ENCODE peak calls at places on chromosomes 3 and 15, in four cellular contexts. I, V, N and Q are unnamed samples.
A peak's percentile ranks its signal among the peaks of the same experiment; 100 is the strongest.

GRCh38 chr3:79846148-79846933 is 78.5 kb upstream of the ROBO1 start:
- DNase-seq in I (no peak), V (no peak), N (no peak), Q (peak; percentile 55)

GRCh38 chr3:69294014-69294771 is 91.7 kb downstream of the FRMD4B start:
- DNase-seq in I (peak; percentile 78), V (no peak), N (no peak), Q (no peak)

GRCh38 chr15:57356636-57357035 is 19.7 kb upstream of the CGNL1 start:
- DNase-seq in I (no peak), V (no peak), N (peak; percentile 43), Q (no peak)

GRCh38 chr3:55453871-55454496 is 33.1 kb downstream of the WNT5A start:
- DNase-seq in I (no peak), V (no peak), N (no peak), Q (no peak)

GRCh38 chr3:46484911-46485696 is 12.7 kb upstream of the RTP3 start:
- DNase-seq in I (peak; percentile 91), V (peak; percentile 16), N (no peak), Q (peak; percentile 75)

GRCh38 chr3:159263750-159264561 is 462.1 kb downstream of the MFSD1 start:
- DNase-seq in I (peak; percentile 57), V (peak; percentile 18), N (peak; percentile 46), Q (peak; percentile 29)

GRCh38 chr3:58948018-58948417 is 101.8 kb downstream of the CFAP20DC start:
- DNase-seq in I (no peak), V (no peak), N (no peak), Q (no peak)

GRCh38 chr3:54733079-54733478 is 194.8 kb downstream of the LRTM1 start:
- DNase-seq in I (peak; percentile 96), V (no peak), N (no peak), Q (no peak)

GRCh38 chr3:167228135-167228534 is 152.0 kb downstream of the ZBBX start:
- DNase-seq in I (no peak), V (no peak), N (peak; percentile 20), Q (no peak)

GRCh38 chr3:35663471-35663870 is 24.1 kb downstream of the ARPP21 start:
- DNase-seq in I (no peak), V (no peak), N (no peak), Q (no peak)

GRCh38 chr15:64828985-64829384 is 3.5 kb upstream of the PIF1 start:
- DNase-seq in I (no peak), V (no peak), N (peak; percentile 41), Q (no peak)

GRCh38 chr3:48180021-48180420 is 8.2 kb downstream of the CDC25A start:
- DNase-seq in I (peak; percentile 42), V (no peak), N (no peak), Q (no peak)

GRCh38 chr3:71063768-71064287 is 519.7 kb downstream of the FOXP1 start:
- DNase-seq in I (peak; percentile 57), V (peak; percentile 32), N (peak; percentile 45), Q (no peak)

GRCh38 chr3:133799794-133800585 is 5.6 kb upstream of the SRPRB start:
- DNase-seq in I (peak; percentile 42), V (no peak), N (peak; percentile 47), Q (no peak)

GRCh38 chr3:174618368-174618767 is 240.8 kb upstream of the NAALADL2 start:
- DNase-seq in I (no peak), V (no peak), N (no peak), Q (no peak)

GRCh38 chr15:42772126-42772525 is 35.2 kb upstream of the CDAN1 start:
- DNase-seq in I (peak; percentile 37), V (no peak), N (no peak), Q (no peak)

GRCh38 chr3:111517801-111518200 is 24.2 kb upstream of the CD96 start:
- DNase-seq in I (no peak), V (no peak), N (no peak), Q (peak; percentile 10)

GRCh38 chr15:52082197-52083036 is 30.2 kb downstream of the BCL2L10 start:
- DNase-seq in I (no peak), V (no peak), N (peak; percentile 33), Q (no peak)

GRCh38 chr3:66693461-66693912 is 192.7 kb upstream of the LRIG1 start:
- DNase-seq in I (peak; percentile 3), V (peak; percentile 13), N (peak; percentile 43), Q (no peak)

GRCh38 chr3:129001101-129001816 is at the start of gene EFCC1:
- DNase-seq in I (peak; percentile 36), V (peak; percentile 62), N (no peak), Q (peak; percentile 76)

GRCh38 chr3:17558565-17558964 is 183.9 kb downstream of the TBC1D5 start:
- DNase-seq in I (no peak), V (no peak), N (no peak), Q (no peak)

GRCh38 chr3:106282931-106283330 is 414.1 kb upstream of the CBLB start:
- DNase-seq in I (no peak), V (no peak), N (no peak), Q (no peak)

GRCh38 chr3:61560452-61561373 is 658 bp upstream of the PTPRG start:
- DNase-seq in I (peak; percentile 88), V (peak; percentile 70), N (peak; percentile 73), Q (peak; percentile 70)

GRCh38 chr3:157381606-157382005 is 55.0 kb upstream of the PTX3 start:
- DNase-seq in I (no peak), V (no peak), N (no peak), Q (no peak)

GRCh38 chr15:25894371-25894902 is 31.3 kb upstream of the ATP10A start:
- DNase-seq in I (no peak), V (no peak), N (no peak), Q (no peak)

GRCh38 chr3:140023616-140024530 is 88.9 kb downstream of the CLSTN2 start:
- DNase-seq in I (no peak), V (peak; percentile 71), N (no peak), Q (no peak)

GRCh38 chr3:154779571-154779970 is 300.5 kb upstream of the MME start:
- DNase-seq in I (no peak), V (no peak), N (peak; percentile 87), Q (no peak)